ENCODE peak calls at places on chromosomes 6 and 20, in eight cellular contexts. One of them, this sample, is unnamed.

GRCh38 chr6:127204278-127204677 is 62.4 kb upstream of the RNF146 start:
- DNase-seq in M059J: no peak
- DNase-seq in transverse colon: no peak
- DNase-seq in HEK293T: no peak
- DNase-seq in GM18507: no peak
- DNase-seq in T-helper 2 cell: no peak
- DNase-seq in NCI-H1092 treated with DMSO at 0.1 percent for 48 hours: no peak
- DNase-seq in NCI-H526 treated with DMSO at 0.1 percent for 48 hours: no peak
- DNase-seq in this sample: no peak

GRCh38 chr6:97765480-97765879 is 482.5 kb upstream of the MMS22L start:
- DNase-seq in M059J: no peak
- DNase-seq in transverse colon: no peak
- DNase-seq in HEK293T: no peak
- DNase-seq in GM18507: no peak
- DNase-seq in T-helper 2 cell: no peak
- DNase-seq in NCI-H1092 treated with DMSO at 0.1 percent for 48 hours: no peak
- DNase-seq in NCI-H526 treated with DMSO at 0.1 percent for 48 hours: no peak
- DNase-seq in this sample: no peak

GRCh38 chr6:45625191-45625664 is 247.5 kb upstream of the SUPT3H start:
- DNase-seq in M059J: peak; percentile 90
- DNase-seq in transverse colon: no peak
- DNase-seq in HEK293T: no peak
- DNase-seq in GM18507: no peak
- DNase-seq in T-helper 2 cell: no peak
- DNase-seq in NCI-H1092 treated with DMSO at 0.1 percent for 48 hours: no peak
- DNase-seq in NCI-H526 treated with DMSO at 0.1 percent for 48 hours: no peak
- DNase-seq in this sample: no peak

GRCh38 chr20:55316753-55317152 is 688.6 kb downstream of the CBLN4 start:
- DNase-seq in M059J: no peak
- DNase-seq in transverse colon: no peak
- DNase-seq in HEK293T: no peak
- DNase-seq in GM18507: no peak
- DNase-seq in T-helper 2 cell: no peak
- DNase-seq in NCI-H1092 treated with DMSO at 0.1 percent for 48 hours: no peak
- DNase-seq in NCI-H526 treated with DMSO at 0.1 percent for 48 hours: no peak
- DNase-seq in this sample: no peak

GRCh38 chr20:17667445-17667844 is 14.6 kb downstream of the RRBP1 start:
- DNase-seq in M059J: no peak
- DNase-seq in transverse colon: no peak
- DNase-seq in HEK293T: no peak
- DNase-seq in GM18507: no peak
- DNase-seq in T-helper 2 cell: no peak
- DNase-seq in NCI-H1092 treated with DMSO at 0.1 percent for 48 hours: no peak
- DNase-seq in NCI-H526 treated with DMSO at 0.1 percent for 48 hours: no peak
- DNase-seq in this sample: no peak

GRCh38 chr6:8539446-8539845 is 104.1 kb upstream of the SLC35B3 start:
- DNase-seq in M059J: peak; percentile 25
- DNase-seq in transverse colon: no peak
- DNase-seq in HEK293T: no peak
- DNase-seq in GM18507: no peak
- DNase-seq in T-helper 2 cell: no peak
- DNase-seq in NCI-H1092 treated with DMSO at 0.1 percent for 48 hours: peak; percentile 2
- DNase-seq in NCI-H526 treated with DMSO at 0.1 percent for 48 hours: peak; percentile 8
- DNase-seq in this sample: no peak

GRCh38 chr6:70954750-70955149 is 2.1 kb downstream of the B3GAT2 start:
- DNase-seq in M059J: no peak
- DNase-seq in transverse colon: no peak
- DNase-seq in HEK293T: no peak
- DNase-seq in GM18507: no peak
- DNase-seq in T-helper 2 cell: no peak
- DNase-seq in NCI-H1092 treated with DMSO at 0.1 percent for 48 hours: no peak
- DNase-seq in NCI-H526 treated with DMSO at 0.1 percent for 48 hours: no peak
- DNase-seq in this sample: no peak

GRCh38 chr6:3032986-3033385 is 33.3 kb downstream of the NQO2 start:
- DNase-seq in M059J: no peak
- DNase-seq in transverse colon: no peak
- DNase-seq in HEK293T: no peak
- DNase-seq in GM18507: no peak
- DNase-seq in T-helper 2 cell: no peak
- DNase-seq in NCI-H1092 treated with DMSO at 0.1 percent for 48 hours: no peak
- DNase-seq in NCI-H526 treated with DMSO at 0.1 percent for 48 hours: no peak
- DNase-seq in this sample: no peak

GRCh38 chr6:34315780-34316179 is 67.0 kb upstream of the SMIM29 start:
- DNase-seq in M059J: no peak
- DNase-seq in transverse colon: no peak
- DNase-seq in HEK293T: no peak
- DNase-seq in GM18507: no peak
- DNase-seq in T-helper 2 cell: no peak
- DNase-seq in NCI-H1092 treated with DMSO at 0.1 percent for 48 hours: no peak
- DNase-seq in NCI-H526 treated with DMSO at 0.1 percent for 48 hours: no peak
- DNase-seq in this sample: no peak

GRCh38 chr20:34472246-34472925 is 43.8 kb upstream of the DYNLRB1 start:
- DNase-seq in M059J: peak; percentile 57
- DNase-seq in transverse colon: no peak
- DNase-seq in HEK293T: peak; percentile 9
- DNase-seq in GM18507: no peak
- DNase-seq in T-helper 2 cell: no peak
- DNase-seq in NCI-H1092 treated with DMSO at 0.1 percent for 48 hours: no peak
- DNase-seq in NCI-H526 treated with DMSO at 0.1 percent for 48 hours: no peak
- DNase-seq in this sample: no peak

GRCh38 chr20:41086402-41087324 is 50.7 kb upstream of the PLCG1 start:
- DNase-seq in M059J: peak; percentile 60
- DNase-seq in transverse colon: no peak
- DNase-seq in HEK293T: peak; percentile 27
- DNase-seq in GM18507: no peak
- DNase-seq in T-helper 2 cell: no peak
- DNase-seq in NCI-H1092 treated with DMSO at 0.1 percent for 48 hours: peak; percentile 93
- DNase-seq in NCI-H526 treated with DMSO at 0.1 percent for 48 hours: peak; percentile 17
- DNase-seq in this sample: no peak

GRCh38 chr6:53956068-53956711 is 155.1 kb upstream of the MLIP start:
- DNase-seq in M059J: peak; percentile 80
- DNase-seq in transverse colon: peak; percentile 84
- DNase-seq in HEK293T: peak; percentile 82
- DNase-seq in GM18507: peak; percentile 36
- DNase-seq in T-helper 2 cell: no peak
- DNase-seq in NCI-H1092 treated with DMSO at 0.1 percent for 48 hours: peak; percentile 47
- DNase-seq in NCI-H526 treated with DMSO at 0.1 percent for 48 hours: peak; percentile 26
- DNase-seq in this sample: peak; percentile 70

GRCh38 chr20:42083280-42083679 is 465.1 kb upstream of the CHD6 start:
- DNase-seq in M059J: no peak
- DNase-seq in transverse colon: no peak
- DNase-seq in HEK293T: no peak
- DNase-seq in GM18507: no peak
- DNase-seq in T-helper 2 cell: no peak
- DNase-seq in NCI-H1092 treated with DMSO at 0.1 percent for 48 hours: no peak
- DNase-seq in NCI-H526 treated with DMSO at 0.1 percent for 48 hours: no peak
- DNase-seq in this sample: no peak

GRCh38 chr6:113370508-113370907 is 486.6 kb upstream of the MARCKS start:
- DNase-seq in M059J: no peak
- DNase-seq in transverse colon: no peak
- DNase-seq in HEK293T: no peak
- DNase-seq in GM18507: no peak
- DNase-seq in T-helper 2 cell: no peak
- DNase-seq in NCI-H1092 treated with DMSO at 0.1 percent for 48 hours: no peak
- DNase-seq in NCI-H526 treated with DMSO at 0.1 percent for 48 hours: no peak
- DNase-seq in this sample: no peak

GRCh38 chr6:108083349-108083748 is 8.8 kb upstream of the OSTM1 start:
- DNase-seq in M059J: no peak
- DNase-seq in transverse colon: no peak
- DNase-seq in HEK293T: no peak
- DNase-seq in GM18507: no peak
- DNase-seq in T-helper 2 cell: no peak
- DNase-seq in NCI-H1092 treated with DMSO at 0.1 percent for 48 hours: no peak
- DNase-seq in NCI-H526 treated with DMSO at 0.1 percent for 48 hours: no peak
- DNase-seq in this sample: no peak

GRCh38 chr20:5402903-5403531 is 86.3 kb upstream of the PROKR2 start:
- DNase-seq in M059J: peak; percentile 22
- DNase-seq in transverse colon: peak; percentile 9
- DNase-seq in HEK293T: peak; percentile 53
- DNase-seq in GM18507: peak; percentile 9
- DNase-seq in T-helper 2 cell: no peak
- DNase-seq in NCI-H1092 treated with DMSO at 0.1 percent for 48 hours: peak; percentile 34
- DNase-seq in NCI-H526 treated with DMSO at 0.1 percent for 48 hours: peak; percentile 8
- DNase-seq in this sample: no peak

GRCh38 chr6:56520218-56520617 is 122.5 kb downstream of the DST start:
- DNase-seq in M059J: no peak
- DNase-seq in transverse colon: no peak
- DNase-seq in HEK293T: no peak
- DNase-seq in GM18507: no peak
- DNase-seq in T-helper 2 cell: no peak
- DNase-seq in NCI-H1092 treated with DMSO at 0.1 percent for 48 hours: no peak
- DNase-seq in NCI-H526 treated with DMSO at 0.1 percent for 48 hours: no peak
- DNase-seq in this sample: no peak

GRCh38 chr6:111832833-111833418 is 40.3 kb downstream of the FYN start:
- DNase-seq in M059J: no peak
- DNase-seq in transverse colon: no peak
- DNase-seq in HEK293T: no peak
- DNase-seq in GM18507: no peak
- DNase-seq in T-helper 2 cell: no peak
- DNase-seq in NCI-H1092 treated with DMSO at 0.1 percent for 48 hours: no peak
- DNase-seq in NCI-H526 treated with DMSO at 0.1 percent for 48 hours: no peak
- DNase-seq in this sample: no peak

GRCh38 chr6:18634912-18635311 is 247.8 kb downstream of the RNF144B start:
- DNase-seq in M059J: no peak
- DNase-seq in transverse colon: no peak
- DNase-seq in HEK293T: no peak
- DNase-seq in GM18507: no peak
- DNase-seq in T-helper 2 cell: no peak
- DNase-seq in NCI-H1092 treated with DMSO at 0.1 percent for 48 hours: no peak
- DNase-seq in NCI-H526 treated with DMSO at 0.1 percent for 48 hours: no peak
- DNase-seq in this sample: no peak

GRCh38 chr20:15889073-15889923 is 684.0 kb downstream of the KIF16B start:
- DNase-seq in M059J: peak; percentile 45
- DNase-seq in transverse colon: no peak
- DNase-seq in HEK293T: no peak
- DNase-seq in GM18507: no peak
- DNase-seq in T-helper 2 cell: no peak
- DNase-seq in NCI-H1092 treated with DMSO at 0.1 percent for 48 hours: peak; percentile 65
- DNase-seq in NCI-H526 treated with DMSO at 0.1 percent for 48 hours: no peak
- DNase-seq in this sample: no peak

GRCh38 chr6:128415387-128415786 is 105.0 kb downstream of the PTPRK start:
- DNase-seq in M059J: no peak
- DNase-seq in transverse colon: no peak
- DNase-seq in HEK293T: no peak
- DNase-seq in GM18507: no peak
- DNase-seq in T-helper 2 cell: no peak
- DNase-seq in NCI-H1092 treated with DMSO at 0.1 percent for 48 hours: peak; percentile 33
- DNase-seq in NCI-H526 treated with DMSO at 0.1 percent for 48 hours: no peak
- DNase-seq in this sample: no peak

GRCh38 chr6:138188278-138188923 is 26.7 kb downstream of the ARFGEF3 start:
- DNase-seq in M059J: no peak
- DNase-seq in transverse colon: peak; percentile 29
- DNase-seq in HEK293T: no peak
- DNase-seq in GM18507: no peak
- DNase-seq in T-helper 2 cell: no peak
- DNase-seq in NCI-H1092 treated with DMSO at 0.1 percent for 48 hours: peak; percentile 59
- DNase-seq in NCI-H526 treated with DMSO at 0.1 percent for 48 hours: no peak
- DNase-seq in this sample: peak; percentile 35

GRCh38 chr6:32668226-32668747 is 1.8 kb upstream of the HLA-DQB1 start:
- DNase-seq in M059J: peak; percentile 75
- DNase-seq in transverse colon: peak; percentile 26
- DNase-seq in HEK293T: peak; percentile 39
- DNase-seq in GM18507: peak; percentile 49
- DNase-seq in T-helper 2 cell: peak; percentile 41
- DNase-seq in NCI-H1092 treated with DMSO at 0.1 percent for 48 hours: no peak
- DNase-seq in NCI-H526 treated with DMSO at 0.1 percent for 48 hours: no peak
- DNase-seq in this sample: peak; percentile 26

This sample was measured in body of pancreas.